ENCODE peak calls at places on chromosomes 13 and 19, in seven cellular contexts. H is T-cell, U is activated gamma-delta T cell treated with Interleukin-2 at 50 U/mL for 16 hours, S is HL-60, J is HCT116, P is fibroblast of mammary gland, Y is gastrocnemius medialis. F is an unnamed sample.

GRCh38 chr13:113860051-113860471 is 3.8 kb downstream of the GAS6 start:
- DNase-seq in Y (no peak), J (no peak), P (no peak), S (no peak), U (no peak), H (no peak), F (no peak)

GRCh38 chr13:36879218-36879938 is 40.7 kb downstream of the SMAD9 start:
- DNase-seq in S (no peak), H (no peak), J (no peak), P (no peak), Y (no peak), U (no peak), F (no peak)

GRCh38 chr13:32001392-32001768 is 30.2 kb upstream of the FRY start:
- DNase-seq in J (peak; percentile 22), Y (no peak), P (peak; percentile 58), U (no peak), H (no peak), S (peak; percentile 58), F (peak; percentile 89)

GRCh38 chr19:42177686-42178019 is 39.8 kb downstream of the DEDD2 start:
- DNase-seq in P (no peak), Y (no peak), U (no peak), H (no peak), J (no peak), S (no peak), F (no peak)

GRCh38 chr13:113400621-113401451 is 36.9 kb upstream of the GRTP1 start:
- DNase-seq in J (no peak), U (no peak), H (no peak), Y (no peak), P (no peak), S (no peak), F (no peak)

GRCh38 chr13:113083402-113084061 is 22.1 kb upstream of the F7 start:
- DNase-seq in S (no peak), P (peak; percentile 69), Y (peak; percentile 55), U (no peak), J (peak; percentile 42), H (no peak), F (no peak)

GRCh38 chr19:51131780-51132680 is 7.3 kb downstream of the SIGLEC9 start:
- DNase-seq in Y (no peak), H (no peak), J (peak; percentile 10), U (peak; percentile 44), P (peak; percentile 81), S (peak; percentile 59), F (no peak)

GRCh38 chr19:12603714-12604113 is 6.9 kb downstream of the ZNF490 start:
- DNase-seq in S (no peak), J (no peak), H (peak; percentile 30), P (no peak), Y (no peak), U (peak; percentile 7), F (no peak)

GRCh38 chr19:54207908-54208783 is 7.5 kb downstream of the RPS9 start:
- DNase-seq in J (no peak), Y (peak; percentile 48), U (no peak), P (peak; percentile 98), S (peak; percentile 100), H (no peak), F (peak; percentile 100)

GRCh38 chr19:48975947-48976847 is 11.1 kb downstream of the FTL start:
- DNase-seq in Y (no peak), H (no peak), U (no peak), P (peak; percentile 28), J (no peak), S (no peak), F (no peak)

GRCh38 chr19:5103061-5103701 is 134.3 kb downstream of the KDM4B start:
- DNase-seq in P (peak; percentile 19), J (no peak), S (no peak), H (no peak), U (no peak), Y (peak; percentile 77), F (no peak)

F was measured in AML-193.